ENCODE peak calls at places on chromosomes 16 and 17, in ten cellular contexts. H is pancreas, N is psoas muscle, J is MM.1S, Y is AG08396, F is left lung, Z is T-helper 22 cell, L is cardiac fibroblast, W is right cardiac atrium, E is foreskin fibroblast. O is an unnamed sample.
A peak's percentile ranks its signal among the peaks of the same experiment; 100 is the strongest.

GRCh38 chr17:40498281-40499084 is 2.9 kb downstream of the TNS4 start:
- DNase-seq in H (no peak), N (no peak), J (no peak), Y (no peak), F (no peak), Z (no peak), L (no peak), W (peak; percentile 12), E (peak; percentile 58), O (no peak)

GRCh38 chr17:8141046-8141445 is 11.2 kb downstream of the PER1 start:
- DNase-seq in H (peak; percentile 38), N (no peak), J (no peak), Y (no peak), F (peak; percentile 53), Z (no peak), L (no peak), W (peak; percentile 54), E (no peak), O (no peak)

GRCh38 chr17:13212861-13213260 is 195.0 kb upstream of the ELAC2 start:
- DNase-seq in H (no peak), N (no peak), J (no peak), Y (no peak), F (no peak), Z (no peak), L (no peak), W (no peak), E (no peak), O (no peak)

GRCh38 chr17:28427372-28427771 is 21.4 kb upstream of the SLC46A1 start:
- DNase-seq in H (no peak), N (no peak), J (no peak), Y (no peak), F (no peak), Z (no peak), L (no peak), W (no peak), E (peak; percentile 20), O (no peak)

GRCh38 chr16:3999890-4000325 is 116.3 kb downstream of the ADCY9 start:
- DNase-seq in H (no peak), N (no peak), J (peak; percentile 11), Y (no peak), F (no peak), Z (no peak), L (peak; percentile 41), W (no peak), E (peak; percentile 8), O (no peak)

GRCh38 chr17:65902165-65902564 is 289.8 kb downstream of the CEP112 start:
- DNase-seq in H (no peak), N (no peak), J (no peak), Y (no peak), F (no peak), Z (no peak), L (no peak), W (no peak), E (no peak), O (no peak)

GRCh38 chr16:28989363-28989762 is 4.5 kb downstream of the LAT start:
- DNase-seq in H (no peak), N (no peak), J (no peak), Y (no peak), F (no peak), Z (no peak), L (no peak), W (no peak), E (no peak), O (no peak)

GRCh38 chr16:63890072-63890471 is 1231.8 kb downstream of the CDH11 start:
- DNase-seq in H (no peak), N (no peak), J (no peak), Y (no peak), F (no peak), Z (no peak), L (peak; percentile 15), W (peak; percentile 10), E (peak; percentile 6), O (no peak)

GRCh38 chr17:19880393-19880792 is 12.7 kb upstream of the ULK2 start:
- DNase-seq in H (no peak), N (no peak), J (no peak), Y (no peak), F (no peak), Z (no peak), L (no peak), W (no peak), E (no peak), O (no peak)

GRCh38 chr17:44023545-44024270 is 8.9 kb upstream of the TMEM101 start:
- DNase-seq in H (no peak), N (peak; percentile 23), J (no peak), Y (no peak), F (no peak), Z (no peak), L (no peak), W (no peak), E (no peak), O (no peak)

GRCh38 chr17:33038740-33039139 is 47.1 kb downstream of the SPACA3 start:
- DNase-seq in H (no peak), N (no peak), J (no peak), Y (peak; percentile 66), F (no peak), Z (no peak), L (peak; percentile 49), W (peak; percentile 69), E (peak; percentile 24), O (no peak)

GRCh38 chr17:4948997-4949320 is 629 bp upstream of the PFN1 start:
- DNase-seq in H (peak; percentile 80), N (peak; percentile 92), J (peak; percentile 90), Y (peak; percentile 96), F (peak; percentile 96), Z (peak; percentile 56), L (peak; percentile 89), W (peak; percentile 95), E (peak; percentile 98), O (peak; percentile 51)

GRCh38 chr17:39666601-39667261 is 1.5 kb upstream of the PNMT start:
- DNase-seq in H (no peak), N (peak; percentile 94), J (no peak), Y (no peak), F (no peak), Z (no peak), L (peak; percentile 20), W (peak; percentile 91), E (no peak), O (no peak)

GRCh38 chr16:3113765-3114479 is 1.5 kb downstream of the ZNF205 start:
- DNase-seq in H (no peak), N (no peak), J (no peak), Y (no peak), F (peak; percentile 24), Z (no peak), L (no peak), W (peak; percentile 38), E (peak; percentile 59), O (no peak)

O was measured in activated CD8-positive, alpha-beta memory T cell treated with anti-CD3 and anti-CD28 coated beads for 1 hour.